ENCODE peak calls at places on chromosomes 16 and 17, in six cellular contexts. One of them, this sample, is unnamed.

GRCh38 chr17:29165261-29165660 is 14.9 kb downstream of the MYO18A start:
- DNase-seq in brain microvascular endothelial cell: no peak
- DNase-seq in H9: no peak
- DNase-seq in AG04449: no peak
- DNase-seq in HuH-7: no peak
- DNase-seq in hepatic stellate cell: no peak
- DNase-seq in this sample: no peak

GRCh38 chr17:81044764-81045589 is 10.0 kb downstream of the BAIAP2 start:
- DNase-seq in brain microvascular endothelial cell: peak; percentile 79
- DNase-seq in H9: no peak
- DNase-seq in AG04449: no peak
- DNase-seq in HuH-7: no peak
- DNase-seq in hepatic stellate cell: peak; percentile 81
- DNase-seq in this sample: no peak

GRCh38 chr17:46115687-46116086 is 77.5 kb downstream of the KANSL1 start:
- DNase-seq in brain microvascular endothelial cell: no peak
- DNase-seq in H9: no peak
- DNase-seq in AG04449: no peak
- DNase-seq in HuH-7: no peak
- DNase-seq in hepatic stellate cell: peak; percentile 57
- DNase-seq in this sample: no peak

GRCh38 chr17:71023631-71024030 is 854.3 kb downstream of the KCNJ2 start:
- DNase-seq in brain microvascular endothelial cell: peak; percentile 3
- DNase-seq in H9: no peak
- DNase-seq in AG04449: no peak
- DNase-seq in HuH-7: no peak
- DNase-seq in hepatic stellate cell: no peak
- DNase-seq in this sample: no peak

GRCh38 chr17:4176803-4177472 is 33.9 kb downstream of the CYB5D2 start:
- DNase-seq in brain microvascular endothelial cell: no peak
- DNase-seq in H9: no peak
- DNase-seq in AG04449: no peak
- DNase-seq in HuH-7: no peak
- DNase-seq in hepatic stellate cell: no peak
- DNase-seq in this sample: no peak

GRCh38 chr17:35433075-35433894 is 985 bp upstream of the SLFN12 start:
- DNase-seq in brain microvascular endothelial cell: peak; percentile 98
- DNase-seq in H9: peak; percentile 97
- DNase-seq in AG04449: peak; percentile 99
- DNase-seq in HuH-7: peak; percentile 72
- DNase-seq in hepatic stellate cell: peak; percentile 89
- DNase-seq in this sample: peak; percentile 72

GRCh38 chr17:59498421-59499307 is 66.7 kb upstream of the DHX40 start:
- DNase-seq in brain microvascular endothelial cell: no peak
- DNase-seq in H9: no peak
- DNase-seq in AG04449: no peak
- DNase-seq in HuH-7: no peak
- DNase-seq in hepatic stellate cell: no peak
- DNase-seq in this sample: no peak

GRCh38 chr17:77996256-77996655 is 37.8 kb downstream of the TNRC6C start:
- DNase-seq in brain microvascular endothelial cell: no peak
- DNase-seq in H9: no peak
- DNase-seq in AG04449: no peak
- DNase-seq in HuH-7: no peak
- DNase-seq in hepatic stellate cell: no peak
- DNase-seq in this sample: no peak

GRCh38 chr17:51820252-51820651 is 338.3 kb downstream of the CA10 start:
- DNase-seq in brain microvascular endothelial cell: no peak
- DNase-seq in H9: no peak
- DNase-seq in AG04449: no peak
- DNase-seq in HuH-7: no peak
- DNase-seq in hepatic stellate cell: no peak
- DNase-seq in this sample: no peak

GRCh38 chr16:48846277-48846676 is 236.3 kb upstream of the N4BP1 start:
- DNase-seq in brain microvascular endothelial cell: no peak
- DNase-seq in H9: no peak
- DNase-seq in AG04449: no peak
- DNase-seq in HuH-7: no peak
- DNase-seq in hepatic stellate cell: no peak
- DNase-seq in this sample: no peak

GRCh38 chr17:45320931-45321461 is 4.2 kb upstream of the MAP3K14 start:
- DNase-seq in brain microvascular endothelial cell: peak; percentile 93
- DNase-seq in H9: no peak
- DNase-seq in AG04449: peak; percentile 96
- DNase-seq in HuH-7: no peak
- DNase-seq in hepatic stellate cell: peak; percentile 89
- DNase-seq in this sample: peak; percentile 75

This sample was measured in K562.